ENCODE peak calls at places on chromosome 1, in four cellular contexts. J is esophagus muscularis mucosa, W is stomach, O is endothelial cell of umbilical vein. S is an unnamed sample.

GRCh38 chr1:29236993-29237905 is 927 bp downstream of the PTPRU start:
- DNase-seq in O (peak), W (peak), J (no peak), S (peak)

GRCh38 chr1:182087304-182087703 is 25.8 kb upstream of the ZNF648 start:
- DNase-seq in W (no peak), J (peak), O (no peak), S (peak)

GRCh38 chr1:198933506-198933905 is 294.7 kb downstream of the PTPRC start:
- DNase-seq in J (no peak), W (no peak), O (peak), S (peak)

GRCh38 chr1:181112071-181112929 is 23.8 kb downstream of the IER5 start:
- DNase-seq in O (peak), J (peak), W (peak), S (peak)

GRCh38 chr1:245197911-245198379 is 43.2 kb downstream of the KIF26B start:
- DNase-seq in O (peak), J (no peak), W (no peak), S (no peak)

GRCh38 chr1:83741348-83741747 is 257.6 kb downstream of the TTLL7 start:
- DNase-seq in O (no peak), J (no peak), W (no peak), S (no peak)

GRCh38 chr1:155321577-155322497 is 1.1 kb downstream of the RUSC1 start:
- DNase-seq in J (no peak), O (peak), W (no peak), S (no peak)

GRCh38 chr1:169570172-169570574 is 16.1 kb downstream of the F5 start:
- DNase-seq in W (no peak), J (no peak), O (no peak), S (no peak)

GRCh38 chr1:235566092-235566491 is 61.8 kb upstream of the B3GALNT2 start:
- DNase-seq in J (no peak), W (no peak), O (no peak), S (no peak)

GRCh38 chr1:84089470-84090261 is 54.4 kb upstream of the PRKACB start:
- DNase-seq in O (peak), W (no peak), J (no peak), S (no peak)

GRCh38 chr1:196324345-196324744 is 283.9 kb downstream of the KCNT2 start:
- DNase-seq in J (no peak), O (no peak), W (no peak), S (no peak)

GRCh38 chr1:95353185-95353584 is 119.2 kb downstream of the RWDD3 start:
- DNase-seq in J (no peak), W (no peak), O (no peak), S (no peak)

GRCh38 chr1:56852478-56852877 is 2.1 kb upstream of the C8A start:
- DNase-seq in W (no peak), J (no peak), O (no peak), S (no peak)

GRCh38 chr1:76336951-76337371 is 262.4 kb downstream of the ST6GALNAC3 start:
- DNase-seq in J (no peak), W (no peak), O (no peak), S (no peak)

GRCh38 chr1:154847891-154848290 is 22.2 kb downstream of the KCNN3 start:
- DNase-seq in O (no peak), W (no peak), J (no peak), S (no peak)

GRCh38 chr1:179871940-179872339 is 5.7 kb downstream of the TOR1AIP2 start:
- DNase-seq in O (no peak), W (no peak), J (no peak), S (no peak)

GRCh38 chr1:152502496-152503180 is 8.0 kb upstream of the LCE5A start:
- DNase-seq in J (peak), O (no peak), W (no peak), S (no peak)

GRCh38 chr1:1079408-1080121 is 5.5 kb upstream of the RNF223 start:
- DNase-seq in O (peak), W (peak), J (no peak), S (peak)

GRCh38 chr1:109208431-109208830 is 5.3 kb upstream of the SARS1 start:
- DNase-seq in J (no peak), W (no peak), O (no peak), S (no peak)

GRCh38 chr1:16478091-16478490 is 36.0 kb downstream of the RNU1-1 start:
- DNase-seq in J (no peak), O (no peak), W (no peak), S (no peak)

GRCh38 chr1:112307930-112308329 is 88.1 kb upstream of the CTTNBP2NL start:
- DNase-seq in J (no peak), W (no peak), O (no peak), S (no peak)

GRCh38 chr1:232868793-232869491 is 63.7 kb downstream of the MAP10 start:
- DNase-seq in O (no peak), J (peak), W (no peak), S (peak)

GRCh38 chr1:27350673-27351540 is 9.1 kb downstream of the SYTL1 start:
- DNase-seq in O (no peak), J (no peak), W (no peak), S (no peak)

GRCh38 chr1:240658312-240658975 is 46.5 kb upstream of the GREM2 start:
- DNase-seq in W (no peak), J (no peak), O (no peak), S (no peak)

GRCh38 chr1:119966020-119966419 is 69.7 kb upstream of the ADAM30 start:
- DNase-seq in J (no peak), O (no peak), W (no peak), S (no peak)

GRCh38 chr1:33710989-33711388 is 152.9 kb upstream of the HMGB4 start:
- DNase-seq in O (no peak), W (no peak), J (peak), S (no peak)

GRCh38 chr1:198726455-198726854 is 87.6 kb downstream of the PTPRC start:
- DNase-seq in O (peak), W (no peak), J (no peak), S (no peak)

GRCh38 chr1:163231385-163231784 is 28.7 kb upstream of the RGS5 start:
- DNase-seq in O (peak), J (no peak), W (no peak), S (no peak)

GRCh38 chr1:199780948-199781347 is 246.6 kb upstream of the NR5A2 start:
- DNase-seq in J (no peak), O (peak), W (no peak), S (no peak)

GRCh38 chr1:164689672-164690655 is 131.0 kb downstream of the PBX1 start:
- DNase-seq in J (no peak), O (no peak), W (no peak), S (no peak)
- H3K4me3 ChIP-seq in J (no peak), O (no peak), W (no peak), S (no peak)

DNA sequence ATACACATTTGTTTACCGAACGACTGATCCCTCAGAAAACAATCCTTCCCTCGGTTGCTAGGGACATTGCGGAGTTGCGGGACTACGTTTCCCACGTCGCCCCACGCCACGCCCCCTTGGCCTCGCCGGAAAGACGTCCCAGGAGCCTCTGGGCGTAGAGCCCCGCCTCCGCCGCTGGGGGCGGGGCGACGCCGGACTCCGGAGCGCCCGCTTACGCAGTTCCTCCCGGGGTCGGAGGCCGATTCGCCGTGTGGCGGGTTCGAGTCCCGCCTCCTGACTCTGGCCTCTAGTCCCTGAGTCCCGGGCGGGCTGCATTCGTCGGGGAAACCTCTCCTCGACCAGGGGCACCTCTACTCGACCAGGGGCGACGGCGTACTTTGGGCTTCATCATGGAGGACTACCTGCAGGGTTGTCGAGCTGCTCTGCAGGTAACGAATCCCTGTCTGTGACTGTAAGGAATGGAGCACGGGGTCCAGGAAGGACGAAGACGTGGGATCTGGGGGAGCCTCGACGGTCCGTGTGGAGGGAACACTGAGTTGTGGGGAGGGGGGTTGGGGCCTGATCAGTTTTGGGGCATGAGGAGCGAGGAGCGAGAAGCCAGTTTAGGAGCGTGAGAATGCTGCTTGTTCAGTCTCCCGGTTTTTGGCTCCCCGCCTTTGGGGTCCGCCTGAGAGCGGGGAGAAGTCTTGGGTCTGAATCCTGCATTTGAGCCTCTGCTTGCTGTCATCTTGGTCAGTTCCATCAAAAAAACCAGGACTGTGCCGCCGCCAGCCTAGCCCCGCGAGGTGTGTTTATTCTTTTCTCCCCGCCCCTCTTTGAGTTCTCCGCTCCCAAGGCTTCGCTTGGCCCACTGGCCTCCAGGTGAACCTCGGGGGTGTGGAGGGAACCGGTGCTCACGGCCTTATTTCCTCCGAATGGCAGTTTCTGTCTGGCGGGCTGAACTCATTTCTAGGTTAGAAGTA is at the start of gene PRUNE1:
- DNase-seq in J (peak), W (peak), O (peak), S (peak)
- TF ChIP-seq POLR2A in J (no peak), W (no peak), O (no peak), S (peak)

DNA sequence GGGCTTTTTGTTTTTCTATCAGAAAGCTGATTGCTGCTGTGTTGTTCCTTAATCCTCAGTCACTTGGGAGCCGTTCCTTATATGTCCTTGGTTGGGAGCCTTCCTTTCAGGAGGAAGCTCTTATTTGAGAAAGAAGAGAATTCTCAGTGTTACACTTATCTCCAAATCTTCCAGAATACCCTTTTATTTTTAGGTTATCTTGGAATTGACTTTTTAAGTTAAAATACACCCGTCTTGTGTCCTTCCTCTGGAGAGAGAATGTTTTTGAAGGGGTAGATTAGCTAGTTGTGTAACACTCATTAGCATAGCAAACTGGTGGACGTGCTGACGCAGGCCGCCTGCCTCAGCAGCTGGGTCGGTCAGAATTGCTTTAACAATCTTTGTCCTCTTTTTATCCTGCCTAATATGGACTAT is 42.1 kb downstream of the LRRC8B start:
- DNase-seq in J (no peak), O (no peak), W (no peak), S (peak)
- H3K4me3 ChIP-seq in J (no peak), O (no peak), W (no peak), S (no peak)

GRCh38 chr1:228399531-228400236 is 7.0 kb downstream of the TRIM11 start:
- DNase-seq in J (no peak), O (no peak), W (no peak), S (no peak)
- TF ChIP-seq POLR2A in J (no peak), O (no peak), W (no peak), S (no peak)

DNA sequence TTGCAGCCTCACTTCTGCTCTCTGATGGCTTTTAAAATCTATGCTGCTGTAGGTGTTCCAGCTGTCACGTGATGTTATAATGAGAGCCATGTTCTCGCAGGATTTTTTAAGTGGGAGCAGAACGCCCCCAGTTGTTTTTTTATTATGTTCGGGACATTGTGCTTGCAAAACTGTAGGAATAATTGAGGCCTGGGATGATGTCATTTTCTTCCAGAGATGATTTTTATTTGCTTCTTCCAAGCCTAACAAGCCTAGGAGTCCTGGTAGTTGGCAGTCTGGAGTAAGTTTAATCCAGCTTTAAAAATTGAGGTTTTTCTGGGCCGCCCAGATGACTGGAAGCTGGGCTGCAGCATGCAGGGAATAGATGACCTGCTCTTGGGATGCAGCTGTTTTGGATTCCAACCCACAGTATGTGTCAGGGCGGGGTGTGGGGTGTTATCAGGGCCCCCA is 34.6 kb upstream of the CHIT1 start:
- DNase-seq in W (no peak), O (no peak), J (no peak), S (no peak)
- H3K4me3 ChIP-seq in W (no peak), O (no peak), J (no peak), S (no peak)

GRCh38 chr1:223886516-223886921 is 40.8 kb upstream of the TP53BP2 start:
- DNase-seq in W (no peak), O (no peak), J (no peak), S (no peak)

GRCh38 chr1:223885614-223886013 is 39.9 kb upstream of the TP53BP2 start:
- DNase-seq in O (no peak), J (no peak), W (no peak), S (no peak)

GRCh38 chr1:223887724-223888428 is 42.1 kb upstream of the TP53BP2 start:
- DNase-seq in W (no peak), O (peak), J (no peak), S (no peak)
- TF ChIP-seq POLR2A in W (no peak), O (no peak), J (no peak), S (no peak)

GRCh38 chr1:36863500-36863899 is 170.8 kb downstream of the GRIK3 start:
- DNase-seq in W (no peak), O (no peak), J (no peak), S (no peak)

GRCh38 chr1:36864182-36865079 is 169.9 kb downstream of the GRIK3 start:
- DNase-seq in O (no peak), W (no peak), J (no peak), S (peak)

GRCh38 chr1:36866168-36866814 is 168.0 kb downstream of the GRIK3 start:
- DNase-seq in J (no peak), O (no peak), W (no peak), S (no peak)

GRCh38 chr1:36863061-36863460 is 171.3 kb downstream of the GRIK3 start:
- DNase-seq in J (no peak), O (no peak), W (no peak), S (no peak)

GRCh38 chr1:36865080-36865900 is 169.0 kb downstream of the GRIK3 start:
- DNase-seq in J (no peak), O (no peak), W (no peak), S (no peak)
- H3K4me3 ChIP-seq in J (no peak), O (no peak), W (no peak), S (no peak)